ENCODE peak calls at places on chromosomes 12 and 14, in five cellular contexts. F is mesenchymal stem cell, Z is H1, L is H9, U is trophoblast cell. G is an unnamed sample.

GRCh38 chr14:70685480-70686197 is 43.9 kb downstream of the TTC9 start:
- DNase-seq in F (no peak), Z (no peak), L (peak; percentile 56), U (no peak), G (no peak)

GRCh38 chr12:1644523-1645438 is 15.8 kb downstream of the WNT5B start:
- DNase-seq in F (no peak), Z (no peak), L (no peak), U (no peak), G (no peak)

GRCh38 chr14:57391609-57392195 is 1.3 kb downstream of the NAA30 start:
- DNase-seq in F (peak; percentile 33), Z (no peak), L (no peak), U (no peak), G (no peak)

GRCh38 chr12:42568952-42569916 is 20.3 kb downstream of the PRICKLE1 start:
- DNase-seq in F (peak; percentile 66), Z (no peak), L (no peak), U (peak; percentile 20), G (peak; percentile 15)

GRCh38 chr12:79251356-79251755 is 386.8 kb downstream of the SYT1 start:
- DNase-seq in F (peak; percentile 20), Z (no peak), L (no peak), U (no peak), G (no peak)

GRCh38 chr14:94380225-94381148 is 7.9 kb downstream of the SERPINA1 start:
- DNase-seq in F (no peak), Z (no peak), L (no peak), U (no peak), G (no peak)

GRCh38 chr12:70031046-70031445 is 206.0 kb downstream of the MYRFL start:
- DNase-seq in F (no peak), Z (no peak), L (peak; percentile 56), U (no peak), G (no peak)

GRCh38 chr14:106436310-106436905 is 910.0 kb downstream of the TMEM121 start:
- DNase-seq in F (no peak), Z (no peak), L (no peak), U (peak; percentile 15), G (no peak)

GRCh38 chr12:81224626-81225025 is 146.7 kb downstream of the ACSS3 start:
- DNase-seq in F (no peak), Z (no peak), L (no peak), U (no peak), G (no peak)

GRCh38 chr12:124347805-124348658 is 53.1 kb downstream of the RFLNA start:
- DNase-seq in F (no peak), Z (no peak), L (no peak), U (no peak), G (no peak)

GRCh38 chr14:24876009-24876690 is 173.8 kb downstream of the STXBP6 start:
- DNase-seq in F (no peak), Z (no peak), L (no peak), U (no peak), G (no peak)

GRCh38 chr12:29782285-29782820 is 1.4 kb downstream of the TMTC1 start:
- DNase-seq in F (peak; percentile 67), Z (no peak), L (no peak), U (no peak), G (no peak)

GRCh38 chr12:30753233-30753632 is 1.5 kb downstream of the CAPRIN2 start:
- DNase-seq in F (peak; percentile 75), Z (no peak), L (peak; percentile 59), U (no peak), G (peak; percentile 8)

GRCh38 chr14:103260629-103261124 is 73.4 kb upstream of the EIF5 start:
- DNase-seq in F (peak; percentile 89), Z (no peak), L (no peak), U (peak; percentile 93), G (no peak)

GRCh38 chr14:24317141-24317927 is 6.0 kb downstream of the LTB4R start:
- DNase-seq in F (peak; percentile 13), Z (no peak), L (no peak), U (no peak), G (no peak)

GRCh38 chr14:61280092-61280525 is 1.0 kb downstream of the TMEM30B start:
- DNase-seq in F (no peak), Z (no peak), L (no peak), U (no peak), G (no peak)

GRCh38 chr12:1660304-1661187 is 30.3 kb upstream of the ADIPOR2 start:
- DNase-seq in F (peak; percentile 32), Z (no peak), L (no peak), U (peak; percentile 56), G (no peak)

GRCh38 chr12:51872689-51872981 is 15.3 kb upstream of the ANKRD33 start:
- DNase-seq in F (no peak), Z (no peak), L (no peak), U (no peak), G (no peak)

GRCh38 chr12:109894939-109895338 is 5.1 kb upstream of the TCHP start:
- DNase-seq in F (no peak), Z (no peak), L (no peak), U (no peak), G (no peak)

GRCh38 chr12:131100031-131100674 is 146.4 kb downstream of the ADGRD1 start:
- DNase-seq in F (no peak), Z (no peak), L (no peak), U (no peak), G (no peak)

GRCh38 chr12:119417440-119417839 is 82.9 kb downstream of the CCDC60 start:
- DNase-seq in F (no peak), Z (no peak), L (no peak), U (no peak), G (no peak)

GRCh38 chr12:103517161-103517560 is 21.4 kb upstream of the C12orf42 start:
- DNase-seq in F (no peak), Z (no peak), L (no peak), U (no peak), G (no peak)

GRCh38 chr12:120684523-120684932 is 2.4 kb upstream of the MLEC start:
- DNase-seq in F (peak; percentile 80), Z (no peak), L (no peak), U (peak; percentile 52), G (no peak)

GRCh38 chr14:102759416-102759815 is 17.8 kb upstream of the TRAF3 start:
- DNase-seq in F (no peak), Z (no peak), L (peak; percentile 42), U (no peak), G (no peak)

GRCh38 chr14:73755434-73756014 is 41.3 kb upstream of the PNMA1 start:
- DNase-seq in F (peak; percentile 59), Z (no peak), L (no peak), U (peak; percentile 50), G (no peak)

GRCh38 chr12:128729628-128730121 is 94.1 kb downstream of the SLC15A4 start:
- DNase-seq in F (no peak), Z (no peak), L (no peak), U (no peak), G (no peak)

GRCh38 chr12:128724468-128725046 is 99.2 kb downstream of the SLC15A4 start:
- DNase-seq in F (no peak), Z (no peak), L (no peak), U (no peak), G (no peak)

GRCh38 chr12:128726866-128727265 is 96.9 kb downstream of the SLC15A4 start:
- DNase-seq in F (no peak), Z (no peak), L (no peak), U (no peak), G (no peak)

GRCh38 chr12:128727999-128728398 is 95.8 kb downstream of the SLC15A4 start:
- DNase-seq in F (no peak), Z (no peak), L (no peak), U (no peak), G (no peak)

DNA sequence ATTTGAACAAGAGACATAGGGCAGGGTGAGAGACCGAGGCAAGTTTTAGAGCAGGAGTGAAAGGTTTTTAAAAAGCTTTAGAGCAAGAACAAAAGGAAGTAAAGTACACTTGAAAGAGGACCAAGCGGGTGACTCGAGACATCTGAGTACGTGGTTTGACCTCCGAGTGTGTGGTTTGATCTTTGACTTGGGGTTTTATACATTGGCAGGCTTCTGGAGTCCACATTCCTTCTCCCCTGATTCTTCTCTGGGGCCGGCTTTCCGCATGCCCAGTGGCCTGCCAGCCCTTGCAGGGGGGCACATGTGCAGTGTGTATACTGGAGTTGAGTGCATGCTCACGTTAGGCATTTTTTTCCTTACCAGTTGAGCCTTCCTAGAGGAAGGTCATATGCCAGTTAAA is 96.3 kb downstream of the SLC15A4 start:
- DNase-seq in F (no peak), Z (no peak), L (no peak), U (no peak), G (no peak)
- H3K9me3 ChIP-seq in F (no peaks in the 10 kb centered on the region), Z (no peaks in the 10 kb centered on the region), L (no peaks in the 10 kb centered on the region), U (no peaks in the 10 kb centered on the region), G (no peaks in the 10 kb centered on the region)

GRCh38 chr14:47276931-47277330 is 398.5 kb downstream of the MDGA2 start:
- DNase-seq in F (peak; percentile 1), Z (no peak), L (no peak), U (no peak), G (no peak)
- H2BK12ac ChIP-seq in F (no peak overlapping the region), Z (no peak overlapping the region), L (no peak overlapping the region), U (no peak overlapping the region), G (no peak overlapping the region)

DNA sequence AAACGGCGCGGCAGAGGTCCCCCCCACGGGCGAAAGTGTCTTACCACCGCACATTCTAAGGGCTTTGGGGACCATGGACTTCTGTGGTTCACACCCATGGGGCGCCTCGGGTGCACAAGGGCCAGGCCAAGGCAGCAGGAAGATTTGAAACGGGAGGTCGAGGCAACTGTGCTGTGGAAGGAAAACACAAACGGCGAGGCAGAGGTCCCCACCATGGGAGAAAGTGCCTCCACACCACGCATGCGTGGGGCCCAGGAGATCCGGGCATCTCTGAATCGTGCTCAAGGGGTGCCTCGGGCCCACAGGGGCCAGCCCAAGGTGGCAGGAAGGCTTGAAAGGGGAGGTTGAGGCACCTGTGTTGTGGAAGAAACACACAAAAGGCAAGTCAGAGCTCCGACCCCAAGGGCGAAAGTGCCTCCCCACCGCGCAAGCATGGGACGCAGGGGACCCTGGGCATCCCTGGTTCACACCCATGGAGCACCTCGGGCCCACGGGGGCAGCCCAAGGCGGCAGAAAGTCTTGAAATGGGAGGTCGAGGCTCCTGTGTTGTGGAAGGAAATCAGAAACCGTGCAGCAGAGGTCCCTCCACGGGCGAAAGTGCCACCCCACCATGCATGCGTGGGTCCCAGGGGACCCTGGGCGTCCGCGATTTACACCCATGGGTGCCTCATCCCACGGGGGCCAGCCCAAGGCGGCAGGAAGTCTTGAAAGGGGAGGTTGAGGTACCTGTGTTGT is 371.0 kb downstream of the ALG10 start:
- DNase-seq in F (no peak), Z (no peak), L (peak; percentile 15), U (no peak), G (no peak)
- H3K9me3 ChIP-seq in F (no peaks in the 10 kb centered on the region), Z (peaks cover 100% of the 10 kb centered on the region), L (peaks cover 97% of the 10 kb centered on the region), U (peaks cover 99% of the 10 kb centered on the region), G (no peaks in the 10 kb centered on the region)

GRCh38 chr12:32366704-32367103 is 32.7 kb upstream of the FGD4 start:
- DNase-seq in F (no peak), Z (no peak), L (no peak), U (no peak), G (no peak)

GRCh38 chr12:32365473-32366064 is 33.8 kb upstream of the FGD4 start:
- DNase-seq in F (peak; percentile 78), Z (peak; percentile 29), L (peak; percentile 70), U (peak; percentile 79), G (peak; percentile 70)

GRCh38 chr12:32367381-32367780 is 32.0 kb upstream of the FGD4 start:
- DNase-seq in F (no peak), Z (no peak), L (no peak), U (no peak), G (no peak)

DNA sequence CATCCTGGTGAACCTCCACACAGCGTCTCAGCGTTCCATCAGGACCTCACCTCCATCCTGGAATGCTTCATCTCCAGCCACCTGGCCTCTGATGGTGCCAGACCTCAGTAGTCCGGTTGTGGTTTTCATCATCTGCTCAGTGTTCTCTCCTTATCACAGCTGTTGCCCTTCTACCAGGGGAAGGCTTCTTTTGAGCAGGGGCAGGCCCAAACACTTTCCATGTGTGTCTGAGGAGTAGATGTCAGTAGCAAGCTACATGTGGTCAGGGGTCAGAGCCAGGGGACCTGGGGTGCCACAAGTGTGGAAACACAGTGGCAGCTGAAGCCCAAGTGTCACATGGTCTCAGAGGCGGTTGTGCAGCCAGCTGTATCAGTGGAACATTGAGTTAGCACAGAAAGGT is 30.2 kb upstream of the FGD4 start:
- DNase-seq in F (no peak), Z (no peak), L (no peak), U (no peak), G (no peak)
- H2BK12ac ChIP-seq in F (no peak overlapping the region), Z (no peak overlapping the region), L (no peak overlapping the region), U (no peak overlapping the region), G (no peak overlapping the region)

G was measured in neuronal stem cell.